ENCODE peak calls at places on chromosomes 11 and 22, in eight cellular contexts. U is ascending aorta, Q is lung, I is A673, D is ovary, G is adrenal gland, V is tibial nerve, A is neuronal stem cell. R is an unnamed sample. For H3K4me1 and H3K36me3, the result is how much of the 10 kb centered on the place peaks cover.

GRCh38 chr22:26143801-26144325 is 25.4 kb upstream of the SEZ6L start:
- DNase-seq in U (no peak), A (no peak), Q (no peak), G (no peak), D (no peak), V (no peak), I (no peak), R (no peak)

GRCh38 chr11:68008381-68009337 is 1.5 kb upstream of the ALDH3B1 start:
- DNase-seq in G (peak), A (no peak), Q (peak), V (no peak), U (no peak), I (no peak), D (no peak), R (peak)

GRCh38 chr11:74279256-74279655 is 32.2 kb downstream of the P4HA3 start:
- DNase-seq in U (no peak), G (no peak), A (no peak), V (no peak), I (no peak), D (no peak), Q (no peak), R (no peak)

GRCh38 chr11:34425863-34426262 is 12.9 kb upstream of the CAT start:
- DNase-seq in U (no peak), G (no peak), A (no peak), Q (no peak), I (peak), V (no peak), D (no peak), R (no peak)

GRCh38 chr11:130216591-130217132 is 57.1 kb downstream of the ST14 start:
- DNase-seq in U (no peak), G (no peak), Q (peak), V (no peak), A (no peak), I (no peak), D (no peak), R (no peak)

GRCh38 chr11:10654211-10655150 is 39.1 kb downstream of the IRAG1 start:
- DNase-seq in I (peak), D (no peak), U (no peak), V (no peak), G (no peak), A (peak), Q (no peak), R (no peak)

GRCh38 chr11:2467695-2468055 is 22.9 kb downstream of the KCNQ1 start:
- DNase-seq in Q (no peak), D (no peak), U (no peak), A (no peak), G (peak), I (no peak), V (no peak), R (no peak)

GRCh38 chr11:79119491-79120284 is 321.1 kb downstream of the TENM4 start:
- DNase-seq in V (no peak), G (no peak), A (peak), Q (no peak), I (peak), D (no peak), U (no peak), R (no peak)

GRCh38 chr11:86511086-86511551 is 136.4 kb downstream of the CCDC81 start:
- DNase-seq in G (no peak), V (no peak), Q (no peak), D (no peak), A (no peak), U (no peak), I (no peak), R (no peak)

GRCh38 chr11:123880912-123881311 is 4.6 kb downstream of the TMEM225 start:
- DNase-seq in U (no peak), G (no peak), I (no peak), Q (no peak), D (no peak), A (no peak), V (no peak), R (no peak)

GRCh38 chr11:3796796-3797328 is 492 bp downstream of the NUP98 start:
- DNase-seq in U (no peak), Q (peak), A (no peak), D (no peak), I (no peak), G (no peak), V (no peak), R (no peak)

GRCh38 chr11:128669491-128669890 is 24.4 kb upstream of the FLI1 start:
- DNase-seq in D (no peak), A (no peak), Q (no peak), I (no peak), G (no peak), U (no peak), V (no peak), R (no peak)

GRCh38 chr11:68569357-68569756 is 108.8 kb downstream of the PPP6R3 start:
- DNase-seq in Q (no peak), G (no peak), U (no peak), A (no peak), I (no peak), D (no peak), V (no peak), R (no peak)

GRCh38 chr11:117887431-117888139 is 11.1 kb upstream of the FXYD6 start:
- DNase-seq in A (no peak), U (no peak), Q (no peak), D (no peak), G (no peak), I (no peak), V (no peak), R (no peak)

GRCh38 chr22:30705710-30706651 is 11.3 kb downstream of the OSBP2 start:
- DNase-seq in G (peak), I (no peak), Q (no peak), A (no peak), D (no peak), V (no peak), U (no peak), R (no peak)

GRCh38 chr11:37105456-37105855 is 507.4 kb upstream of the RAG2 start:
- DNase-seq in I (peak), G (no peak), D (no peak), Q (no peak), V (no peak), A (no peak), U (no peak), R (no peak)

GRCh38 chr11:116519499-116519898 is 253.3 kb downstream of the BUD13 start:
- DNase-seq in G (no peak), Q (no peak), V (no peak), A (no peak), I (no peak), D (no peak), U (no peak), R (no peak)

GRCh38 chr11:104254347-104254746 is 90.4 kb upstream of the PDGFD start:
- DNase-seq in U (no peak), V (no peak), A (peak), D (no peak), Q (no peak), G (peak), I (peak), R (peak)

GRCh38 chr11:8283510-8284272 is 20.0 kb upstream of the LMO1 start:
- DNase-seq in Q (no peak), V (no peak), A (no peak), U (no peak), D (no peak), I (no peak), G (no peak), R (peak)

GRCh38 chr22:27393371-27393770 is 408.2 kb downstream of the MN1 start:
- DNase-seq in D (no peak), V (no peak), I (no peak), U (no peak), A (no peak), Q (no peak), G (no peak), R (no peak)

DNA sequence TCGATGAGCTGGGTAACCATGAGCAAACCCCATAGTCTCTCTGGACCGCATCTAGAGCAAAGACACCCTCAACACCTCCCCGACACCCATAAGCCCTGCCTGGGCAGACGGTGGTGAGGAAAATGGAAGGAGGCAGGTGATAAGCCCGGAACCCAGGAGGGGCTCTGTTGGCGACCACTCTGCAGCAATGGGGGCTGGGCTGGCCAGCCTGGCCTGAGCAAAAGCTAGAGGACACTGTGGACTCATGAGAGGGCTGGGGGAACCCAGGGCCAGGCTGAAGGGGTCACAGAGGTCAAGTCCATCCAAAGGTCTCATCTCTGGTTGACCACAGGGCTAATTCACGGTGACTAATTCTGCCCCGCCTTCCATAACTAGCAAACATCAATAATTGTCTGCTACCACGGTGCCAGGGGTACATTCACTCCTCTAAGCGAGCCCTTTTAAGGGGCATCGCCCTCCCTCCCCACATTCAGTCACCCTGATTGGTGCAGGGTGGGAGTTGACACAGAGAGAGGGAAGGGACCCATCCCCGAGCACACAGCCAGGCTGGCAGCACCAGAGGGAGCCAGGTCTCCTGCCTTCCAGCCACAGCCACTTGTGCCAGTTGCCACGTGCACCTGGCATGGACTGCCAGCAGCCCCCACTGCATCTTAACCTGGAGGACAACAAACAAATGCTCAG is 4.0 kb downstream of the PYGM start:
- DNase-seq in V (no peak), Q (no peak), U (no peak), D (no peak), G (peak), I (no peak), A (no peak), R (peak)
- H3K4me1 ChIP-seq in V (under half), Q (under half), U (under half), D (under half), G (under half), I (under half), A (under half), R (under half)

GRCh38 chr22:35835998-35836691 is 118.5 kb downstream of the APOL5 start:
- DNase-seq in G (peak), V (peak), I (peak), Q (peak), A (peak), D (peak), U (no peak), R (no peak)
- H3K4me3 ChIP-seq in G (no peak), V (no peak), I (peak), Q (no peak), A (peak), D (peak), U (peak), R (peak)

GRCh38 chr11:31450841-31451240 is 58.6 kb downstream of the IMMP1L start:
- DNase-seq in G (no peak), U (no peak), D (no peak), A (no peak), I (no peak), V (no peak), Q (no peak), R (no peak)
- H3K36me3 ChIP-seq in G (under half), U (under half), D (under half), A (under half), I (under half), V (under half), Q (under half), R (under half)

DNA sequence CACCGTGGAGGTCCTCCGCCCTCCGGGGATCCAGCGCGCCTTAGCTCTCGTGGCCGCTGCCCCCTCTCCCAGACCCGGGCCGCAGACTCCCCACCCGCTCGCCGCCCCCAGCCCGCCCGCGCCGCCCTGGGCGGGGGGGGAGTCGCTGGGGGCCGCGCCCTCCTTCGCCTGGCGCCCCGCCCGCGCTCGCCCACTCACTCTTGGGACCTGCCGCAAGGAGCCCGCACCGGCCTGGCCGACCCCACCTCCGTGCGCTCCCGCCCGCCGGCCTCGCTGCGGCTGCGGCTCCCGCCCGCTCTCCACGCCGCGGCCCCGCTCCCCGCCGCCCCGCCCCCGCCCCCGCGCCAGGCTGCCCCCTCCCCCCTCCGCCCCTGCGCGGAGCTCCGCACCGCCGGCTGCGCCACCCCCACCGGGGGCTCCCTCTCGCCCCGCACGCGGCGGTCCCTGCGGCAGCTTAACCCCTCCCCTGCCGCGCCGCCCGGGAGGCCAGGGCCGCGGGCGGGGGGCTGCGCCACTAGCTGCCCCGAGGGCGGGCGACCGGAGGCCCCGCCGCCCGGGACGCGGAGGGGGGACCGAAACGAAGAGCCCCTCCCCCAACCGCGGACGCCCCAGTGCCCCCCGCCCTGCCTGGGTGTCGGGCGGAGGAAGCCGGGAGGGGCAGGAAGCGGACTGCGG is 739 bp upstream of the RASGRP2 start:
- DNase-seq in A (no peak), G (no peak), Q (no peak), V (no peak), D (no peak), U (no peak), I (no peak), R (no peak)
- H3K4me1 ChIP-seq in A (under half), G (under half), Q (under half), V (half or more), D (under half), U (under half), I (under half), R (under half)

DNA sequence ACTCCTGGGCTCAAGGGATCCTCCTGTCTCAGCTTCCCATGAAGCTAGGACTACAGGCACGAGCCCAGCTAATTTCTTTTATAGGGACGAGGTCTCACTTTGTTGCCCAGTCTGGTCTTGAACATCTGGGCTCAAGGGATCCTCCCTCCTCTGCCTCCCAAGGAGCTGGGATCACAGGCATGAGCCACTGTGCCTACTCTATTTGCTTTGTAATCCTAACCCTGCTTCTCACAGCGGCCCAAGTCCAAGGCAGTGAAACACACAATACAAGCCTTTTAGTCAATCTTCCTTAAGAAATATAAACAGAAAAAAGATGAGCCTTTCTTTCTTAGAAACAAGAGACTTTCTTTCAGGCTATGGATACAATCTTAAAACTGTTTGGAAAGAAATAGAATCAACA is 115.2 kb upstream of the SORL1-AS1 start:
- DNase-seq in U (no peak), Q (no peak), V (no peak), G (no peak), I (no peak), A (no peak), D (no peak), R (no peak)
- H3K4me3 ChIP-seq in U (no peak), Q (no peak), V (no peak), G (no peak), I (no peak), A (no peak), D (no peak), R (no peak)

GRCh38 chr22:17820879-17821439 is 46.7 kb upstream of the BID start:
- DNase-seq in U (no peak), G (no peak), A (no peak), Q (no peak), V (no peak), I (no peak), D (no peak), R (no peak)

GRCh38 chr22:17824452-17824851 is 50.2 kb upstream of the BID start:
- DNase-seq in U (no peak), V (no peak), G (no peak), D (no peak), I (no peak), A (no peak), Q (no peak), R (no peak)

GRCh38 chr22:17822087-17822486 is 47.8 kb upstream of the BID start:
- DNase-seq in A (no peak), V (no peak), Q (no peak), D (no peak), I (no peak), U (no peak), G (no peak), R (no peak)

GRCh38 chr22:17823964-17824363 is 49.7 kb upstream of the BID start:
- DNase-seq in V (no peak), Q (no peak), D (no peak), U (no peak), I (no peak), A (no peak), G (no peak), R (no peak)

GRCh38 chr22:17823226-17823625 is 49.0 kb upstream of the BID start:
- DNase-seq in A (no peak), D (no peak), G (no peak), I (no peak), Q (no peak), V (no peak), U (no peak), R (no peak)
- H3K36me3 ChIP-seq in A (under half), D (under half), G (under half), I (under half), Q (under half), V (under half), U (under half), R (under half)

GRCh38 chr11:120709808-120710207 is 198.3 kb downstream of the GRIK4 start:
- DNase-seq in I (no peak), Q (no peak), D (no peak), A (no peak), U (no peak), V (no peak), G (no peak), R (no peak)

GRCh38 chr11:120710354-120711187 is 199.0 kb downstream of the GRIK4 start:
- DNase-seq in G (peak), V (peak), I (peak), A (peak), D (peak), U (no peak), Q (peak), R (peak)

GRCh38 chr11:120714448-120714847 is 202.9 kb downstream of the GRIK4 start:
- DNase-seq in D (no peak), I (no peak), U (no peak), Q (no peak), G (no peak), V (no peak), A (no peak), R (no peak)

GRCh38 chr11:120712862-120713770 is 201.6 kb downstream of the GRIK4 start:
- DNase-seq in V (no peak), U (no peak), A (no peak), D (peak), I (no peak), G (no peak), Q (no peak), R (no peak)

GRCh38 chr11:120712014-120712413 is 200.5 kb downstream of the GRIK4 start:
- DNase-seq in U (no peak), V (no peak), Q (no peak), I (no peak), G (no peak), A (no peak), D (no peak), R (no peak)
- H3K4me1 ChIP-seq in U (under half), V (under half), Q (under half), I (under half), G (under half), A (under half), D (under half), R (under half)

DNA sequence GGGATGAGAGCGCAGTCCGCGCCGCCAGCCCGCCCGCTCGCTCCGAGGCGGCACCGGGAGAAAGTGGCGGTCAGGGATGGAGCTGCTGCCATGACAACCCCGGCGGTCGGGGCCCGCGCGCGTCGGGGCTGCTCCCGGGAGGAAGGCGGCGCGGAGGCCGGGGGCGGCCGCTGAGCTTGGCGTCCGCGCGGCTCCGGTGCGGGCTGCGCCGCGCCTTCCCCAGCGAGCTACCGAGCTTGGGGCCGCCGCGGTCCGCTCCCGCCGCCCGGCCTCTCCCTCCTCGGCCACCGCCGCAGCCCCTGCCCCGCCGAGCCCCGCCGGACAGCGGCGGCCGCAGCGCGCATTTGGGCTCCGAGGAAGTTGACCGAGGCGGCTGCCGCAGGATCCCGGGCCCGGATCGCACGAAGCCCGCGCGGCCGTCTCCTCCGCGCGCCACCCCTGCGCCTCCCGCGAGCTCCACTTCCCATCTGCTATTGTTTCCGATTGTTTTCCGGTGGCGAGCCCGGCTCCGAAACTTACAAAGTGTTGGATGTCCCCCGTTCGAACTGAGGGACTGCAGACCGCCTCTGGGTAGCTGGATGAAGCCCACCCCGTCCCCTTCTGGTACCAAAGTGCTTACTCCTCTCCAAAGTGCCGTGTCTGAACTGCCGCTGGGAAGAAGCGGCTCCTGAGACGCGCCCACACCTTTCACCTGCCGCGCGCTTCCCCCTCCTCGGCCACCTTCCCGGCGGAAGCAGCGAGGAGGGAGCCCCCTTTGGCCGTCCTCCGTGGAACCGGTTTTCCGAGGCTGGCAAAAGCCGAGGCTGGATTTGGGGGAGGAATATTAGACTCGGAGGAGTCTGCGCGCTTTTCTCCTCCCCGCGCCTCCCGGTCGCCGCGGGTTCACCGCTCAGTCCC is 540.3 kb downstream of the NTM start:
- DNase-seq in A (peak), I (peak), U (no peak), Q (no peak), D (no peak), G (no peak), V (no peak), R (no peak)
- H3K4me3 ChIP-seq in A (peak), I (peak), U (peak), Q (no peak), D (no peak), G (no peak), V (peak), R (no peak)

R was measured in pancreas.